ENCODE peak calls at places on chromosomes 16 and 17, in seven cellular contexts. One of them, this sample, is unnamed.

GRCh38 chr17:45225964-45226530 is 4.4 kb downstream of the FMNL1 start:
- DNase-seq in ascending aorta: peak
- DNase-seq in IMR-90: no peak
- DNase-seq in left lung: peak
- DNase-seq in A673: no peak
- DNase-seq in neural progenitor cell: no peak
- DNase-seq in A549: no peak
- DNase-seq in this sample: no peak

GRCh38 chr17:50541916-50542688 is 4.9 kb upstream of the SPATA20 start:
- DNase-seq in ascending aorta: peak
- DNase-seq in IMR-90: peak
- DNase-seq in left lung: peak
- DNase-seq in A673: peak
- DNase-seq in neural progenitor cell: peak
- DNase-seq in A549: peak
- DNase-seq in this sample: peak

GRCh38 chr17:78889525-78889924 is 13.5 kb downstream of the CEP295NL start:
- DNase-seq in ascending aorta: no peak
- DNase-seq in IMR-90: no peak
- DNase-seq in left lung: no peak
- DNase-seq in A673: no peak
- DNase-seq in neural progenitor cell: no peak
- DNase-seq in A549: no peak
- DNase-seq in this sample: no peak

GRCh38 chr16:10878644-10879498 is 1.9 kb downstream of the CIITA start:
- DNase-seq in ascending aorta: peak
- DNase-seq in IMR-90: peak
- DNase-seq in left lung: peak
- DNase-seq in A673: no peak
- DNase-seq in neural progenitor cell: peak
- DNase-seq in A549: no peak
- DNase-seq in this sample: peak

GRCh38 chr17:43750154-43750553 is 8.4 kb downstream of the SOST start:
- DNase-seq in ascending aorta: no peak
- DNase-seq in IMR-90: no peak
- DNase-seq in left lung: no peak
- DNase-seq in A673: no peak
- DNase-seq in neural progenitor cell: no peak
- DNase-seq in A549: no peak
- DNase-seq in this sample: no peak

GRCh38 chr17:53217311-53217710 is 605.4 kb upstream of the KIF2B start:
- DNase-seq in ascending aorta: no peak
- DNase-seq in IMR-90: no peak
- DNase-seq in left lung: no peak
- DNase-seq in A673: no peak
- DNase-seq in neural progenitor cell: no peak
- DNase-seq in A549: no peak
- DNase-seq in this sample: no peak

GRCh38 chr17:42853004-42853403 is 2.0 kb downstream of the AOC3 start:
- DNase-seq in ascending aorta: peak
- DNase-seq in IMR-90: no peak
- DNase-seq in left lung: no peak
- DNase-seq in A673: no peak
- DNase-seq in neural progenitor cell: no peak
- DNase-seq in A549: no peak
- DNase-seq in this sample: no peak

GRCh38 chr16:57508084-57508425 is 21.8 kb upstream of the DOK4 start:
- DNase-seq in ascending aorta: no peak
- DNase-seq in IMR-90: no peak
- DNase-seq in left lung: no peak
- DNase-seq in A673: no peak
- DNase-seq in neural progenitor cell: no peak
- DNase-seq in A549: no peak
- DNase-seq in this sample: no peak

GRCh38 chr17:44247346-44248219 is 20.4 kb downstream of the SLC4A1 start:
- DNase-seq in ascending aorta: no peak
- DNase-seq in IMR-90: no peak
- DNase-seq in left lung: no peak
- DNase-seq in A673: no peak
- DNase-seq in neural progenitor cell: no peak
- DNase-seq in A549: no peak
- DNase-seq in this sample: no peak

GRCh38 chr16:10752843-10753523 is 9.3 kb downstream of the NUBP1 start:
- DNase-seq in ascending aorta: peak
- DNase-seq in IMR-90: no peak
- DNase-seq in left lung: peak
- DNase-seq in A673: no peak
- DNase-seq in neural progenitor cell: no peak
- DNase-seq in A549: no peak
- DNase-seq in this sample: no peak

GRCh38 chr17:58232707-58233156 is 5.7 kb upstream of the LPO start:
- DNase-seq in ascending aorta: no peak
- DNase-seq in IMR-90: peak
- DNase-seq in left lung: peak
- DNase-seq in A673: peak
- DNase-seq in neural progenitor cell: no peak
- DNase-seq in A549: no peak
- DNase-seq in this sample: peak

GRCh38 chr16:25692734-25693508 is 1.2 kb downstream of the HS3ST4 start:
- DNase-seq in ascending aorta: no peak
- DNase-seq in IMR-90: no peak
- DNase-seq in left lung: no peak
- DNase-seq in A673: peak
- DNase-seq in neural progenitor cell: peak
- DNase-seq in A549: no peak
- DNase-seq in this sample: peak

GRCh38 chr17:79651751-79652150 is 40.9 kb upstream of the RBFOX3 start:
- DNase-seq in ascending aorta: no peak
- DNase-seq in IMR-90: no peak
- DNase-seq in left lung: no peak
- DNase-seq in A673: no peak
- DNase-seq in neural progenitor cell: no peak
- DNase-seq in A549: no peak
- DNase-seq in this sample: no peak

GRCh38 chr17:40629850-40630249 is 17.8 kb downstream of the SMARCE1 start:
- DNase-seq in ascending aorta: no peak
- DNase-seq in IMR-90: no peak
- DNase-seq in left lung: no peak
- DNase-seq in A673: no peak
- DNase-seq in neural progenitor cell: no peak
- DNase-seq in A549: no peak
- DNase-seq in this sample: no peak

GRCh38 chr17:9432121-9432866 is 143.3 kb downstream of the STX8 start:
- DNase-seq in ascending aorta: no peak
- DNase-seq in IMR-90: peak
- DNase-seq in left lung: no peak
- DNase-seq in A673: no peak
- DNase-seq in neural progenitor cell: no peak
- DNase-seq in A549: no peak
- DNase-seq in this sample: no peak

GRCh38 chr17:74999523-74999922 is 12.1 kb downstream of the CDR2L start:
- DNase-seq in ascending aorta: no peak
- DNase-seq in IMR-90: no peak
- DNase-seq in left lung: no peak
- DNase-seq in A673: no peak
- DNase-seq in neural progenitor cell: no peak
- DNase-seq in A549: no peak
- DNase-seq in this sample: no peak

GRCh38 chr17:35694906-35695305 is 36.5 kb upstream of the RASL10B start:
- DNase-seq in ascending aorta: no peak
- DNase-seq in IMR-90: no peak
- DNase-seq in left lung: no peak
- DNase-seq in A673: no peak
- DNase-seq in neural progenitor cell: no peak
- DNase-seq in A549: no peak
- DNase-seq in this sample: no peak

GRCh38 chr16:86026136-86026905 is 127.4 kb downstream of the IRF8 start:
- DNase-seq in ascending aorta: no peak
- DNase-seq in IMR-90: no peak
- DNase-seq in left lung: peak
- DNase-seq in A673: no peak
- DNase-seq in neural progenitor cell: no peak
- DNase-seq in A549: no peak
- DNase-seq in this sample: no peak

GRCh38 chr17:82031885-82032627 is 578 bp downstream of the RAC3 start:
- DNase-seq in ascending aorta: no peak
- DNase-seq in IMR-90: no peak
- DNase-seq in left lung: no peak
- DNase-seq in A673: no peak
- DNase-seq in neural progenitor cell: peak
- DNase-seq in A549: no peak
- DNase-seq in this sample: peak

GRCh38 chr17:17424552-17424951 is 52.2 kb upstream of the MED9 start:
- DNase-seq in ascending aorta: no peak
- DNase-seq in IMR-90: no peak
- DNase-seq in left lung: no peak
- DNase-seq in A673: no peak
- DNase-seq in neural progenitor cell: no peak
- DNase-seq in A549: no peak
- DNase-seq in this sample: no peak

GRCh38 chr17:59753522-59754467 is 46.3 kb downstream of the VMP1 start:
- DNase-seq in ascending aorta: no peak
- DNase-seq in IMR-90: peak
- DNase-seq in left lung: no peak
- DNase-seq in A673: peak
- DNase-seq in neural progenitor cell: peak
- DNase-seq in A549: peak
- DNase-seq in this sample: peak

GRCh38 chr17:59757043-59757824 is 49.8 kb downstream of the VMP1 start:
- DNase-seq in ascending aorta: no peak
- DNase-seq in IMR-90: no peak
- DNase-seq in left lung: no peak
- DNase-seq in A673: no peak
- DNase-seq in neural progenitor cell: no peak
- DNase-seq in A549: no peak
- DNase-seq in this sample: no peak

GRCh38 chr17:59754547-59754946 is 47.1 kb downstream of the VMP1 start:
- DNase-seq in ascending aorta: no peak
- DNase-seq in IMR-90: peak
- DNase-seq in left lung: no peak
- DNase-seq in A673: peak
- DNase-seq in neural progenitor cell: no peak
- DNase-seq in A549: peak
- DNase-seq in this sample: no peak

GRCh38 chr17:59757881-59758385 is 50.5 kb downstream of the VMP1 start:
- DNase-seq in ascending aorta: no peak
- DNase-seq in IMR-90: no peak
- DNase-seq in left lung: no peak
- DNase-seq in A673: no peak
- DNase-seq in neural progenitor cell: no peak
- DNase-seq in A549: no peak
- DNase-seq in this sample: no peak

DNA sequence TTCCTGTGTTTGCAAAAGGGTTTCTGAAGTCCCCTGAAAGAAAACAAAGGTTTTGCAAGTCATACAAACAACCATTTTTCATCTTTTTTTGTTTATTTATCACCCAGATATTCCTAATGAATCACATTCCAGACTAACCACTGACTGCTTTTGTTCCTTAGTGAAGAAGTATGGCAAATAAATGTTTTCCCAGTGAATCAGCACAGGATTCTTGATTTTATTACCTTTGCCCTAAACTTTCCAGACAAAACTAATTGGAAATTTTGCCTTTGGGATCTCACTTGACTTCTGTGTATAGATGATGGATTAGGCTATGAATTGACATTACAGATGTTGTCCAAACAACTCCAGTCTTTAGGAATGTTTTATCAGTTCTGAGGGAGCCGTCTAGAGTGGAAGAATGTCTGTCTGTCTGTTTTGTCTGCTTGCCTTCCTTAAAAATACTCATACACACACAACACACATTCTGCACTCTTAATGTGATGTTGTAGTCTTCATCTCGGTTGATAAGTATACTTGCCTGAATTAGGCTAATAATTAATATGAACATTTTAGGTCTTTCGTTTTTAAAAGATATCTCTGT is 48.9 kb downstream of the VMP1 start:
- DNase-seq in ascending aorta: no peak
- DNase-seq in IMR-90: peak
- DNase-seq in left lung: no peak
- DNase-seq in A673: no peak
- DNase-seq in neural progenitor cell: no peak
- DNase-seq in A549: peak
- DNase-seq in this sample: no peak
- TF ChIP-seq CTCF in ascending aorta: no peak
- TF ChIP-seq CTCF in IMR-90: no peak
- TF ChIP-seq CTCF in left lung: no peak
- TF ChIP-seq CTCF in A673: no peak
- TF ChIP-seq CTCF in neural progenitor cell: no peak
- TF ChIP-seq CTCF in A549: no peak
- TF ChIP-seq CTCF in this sample: no peak

GRCh38 chr17:77282524-77283515 is 142.1 kb downstream of the SEC14L1 start:
- DNase-seq in ascending aorta: no peak
- DNase-seq in IMR-90: peak
- DNase-seq in left lung: peak
- DNase-seq in A673: no peak
- DNase-seq in neural progenitor cell: peak
- DNase-seq in A549: no peak
- DNase-seq in this sample: no peak
- H3K27ac ChIP-seq in ascending aorta: no peak
- H3K27ac ChIP-seq in IMR-90: no peak
- H3K27ac ChIP-seq in left lung: no peak
- H3K27ac ChIP-seq in A673: no peak
- H3K27ac ChIP-seq in neural progenitor cell: no peak
- H3K27ac ChIP-seq in A549: peak
- H3K27ac ChIP-seq in this sample: no peak

GRCh38 chr17:64230551-64231408 is 32.3 kb downstream of the TEX2 start:
- DNase-seq in ascending aorta: peak
- DNase-seq in IMR-90: peak
- DNase-seq in left lung: no peak
- DNase-seq in A673: no peak
- DNase-seq in neural progenitor cell: no peak
- DNase-seq in A549: no peak
- DNase-seq in this sample: no peak
- TF ChIP-seq CTCF in ascending aorta: no peak
- TF ChIP-seq CTCF in IMR-90: no peak
- TF ChIP-seq CTCF in left lung: no peak
- TF ChIP-seq CTCF in A673: no peak
- TF ChIP-seq CTCF in neural progenitor cell: no peak
- TF ChIP-seq CTCF in A549: no peak
- TF ChIP-seq CTCF in this sample: no peak

DNA sequence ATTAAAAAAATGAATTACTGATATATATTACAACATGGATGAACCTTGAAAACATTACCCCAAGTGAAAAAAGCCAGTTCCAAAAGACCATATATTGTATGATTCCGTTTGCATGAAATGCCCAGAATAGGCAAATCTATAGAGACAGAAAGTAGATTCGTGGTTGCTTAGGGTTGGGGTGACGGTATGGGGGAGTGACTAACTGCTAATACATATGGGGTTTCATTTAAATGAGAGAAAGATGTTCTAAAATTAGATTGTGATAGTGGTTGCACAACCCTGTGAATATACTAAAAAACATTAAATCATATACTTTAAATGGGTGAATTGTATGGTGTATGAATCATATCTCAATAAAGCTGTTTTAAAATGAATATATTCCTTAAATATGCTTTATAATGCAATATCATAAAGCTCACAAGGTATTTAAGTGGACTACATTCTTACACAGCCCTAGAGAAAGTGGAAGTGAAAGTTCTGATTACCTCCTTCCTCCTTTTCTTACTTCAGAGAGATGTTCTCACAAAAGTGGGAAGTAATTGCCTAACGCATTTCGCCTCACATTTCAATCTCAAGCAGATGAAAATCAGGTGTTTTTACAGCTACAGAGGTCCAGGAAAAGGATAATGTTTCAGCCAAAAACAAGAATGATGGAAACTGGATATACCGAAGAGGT is 142.7 kb upstream of the GNAO1 start:
- DNase-seq in ascending aorta: no peak
- DNase-seq in IMR-90: no peak
- DNase-seq in left lung: no peak
- DNase-seq in A673: no peak
- DNase-seq in neural progenitor cell: no peak
- DNase-seq in A549: no peak
- DNase-seq in this sample: no peak
- H3K27ac ChIP-seq in ascending aorta: no peak
- H3K27ac ChIP-seq in IMR-90: no peak
- H3K27ac ChIP-seq in left lung: no peak
- H3K27ac ChIP-seq in A673: no peak
- H3K27ac ChIP-seq in neural progenitor cell: no peak
- H3K27ac ChIP-seq in A549: no peak
- H3K27ac ChIP-seq in this sample: no peak

This sample was measured in GM23338.